ENCODE peak calls at places on chromosome 9, in four cellular contexts. Z, F, L and K are unnamed samples.

GRCh38 chr9:84819446-84819845 is 149.9 kb downstream of the NTRK2 start:
- DNase-seq in Z (no peak), F (no peak), L (no peak), K (no peak)

GRCh38 chr9:115189686-115190085 is 71.7 kb upstream of the TNC start:
- DNase-seq in L (no peak), Z (no peak), F (no peak), K (no peak)

GRCh38 chr9:20252778-20253177 is 369.5 kb downstream of the MLLT3 start:
- DNase-seq in Z (no peak), L (no peak), F (no peak), K (no peak)

GRCh38 chr9:124491049-124491975 is 15.9 kb downstream of the NR5A1 start:
- DNase-seq in L (no peak), Z (no peak), F (no peak), K (no peak)

GRCh38 chr9:83669067-83669466 is 38.7 kb downstream of the UBQLN1 start:
- DNase-seq in Z (no peak), L (no peak), F (no peak), K (no peak)

GRCh38 chr9:100098241-100098886 is 436 bp downstream of the ERP44 start:
- DNase-seq in F (peak), L (peak), Z (peak), K (peak)

GRCh38 chr9:71858812-71859211 is 52.2 kb downstream of the ABHD17B start:
- DNase-seq in F (no peak), L (no peak), Z (no peak), K (no peak)

GRCh38 chr9:14018061-14018460 is 295.9 kb downstream of the NFIB start:
- DNase-seq in Z (no peak), F (no peak), L (peak), K (no peak)

GRCh38 chr9:110615526-110615925 is 36.0 kb upstream of the SVEP1 start:
- DNase-seq in F (no peak), Z (no peak), L (peak), K (no peak)

GRCh38 chr9:76655121-76655531 is 109.1 kb upstream of the PCA3 start:
- DNase-seq in Z (no peak), F (no peak), L (peak), K (no peak)

GRCh38 chr9:98117984-98118639 is 910 bp downstream of the TRIM14 start:
- DNase-seq in Z (peak), F (no peak), L (peak), K (no peak)

DNA sequence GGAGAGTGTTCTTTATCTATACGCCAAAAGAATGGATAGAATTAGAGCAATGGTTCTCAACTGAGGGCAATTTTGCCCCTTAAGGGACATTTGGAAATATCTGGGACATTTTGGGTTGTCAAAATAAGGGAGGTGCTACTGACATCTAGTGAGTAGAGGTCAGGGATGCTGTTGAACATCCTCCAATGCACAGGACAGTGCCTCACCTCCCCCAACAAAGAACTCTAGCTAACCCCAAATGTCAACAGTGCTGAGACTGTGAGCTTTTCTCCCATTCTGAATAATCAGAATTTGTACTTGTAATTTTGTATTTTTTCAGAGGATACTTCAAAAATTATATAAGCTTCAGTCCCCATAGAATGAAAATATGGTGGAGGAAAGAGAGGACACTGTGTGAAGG is 8.6 kb upstream of the SMC5 start:
- DNase-seq in Z (no peak), F (no peak), L (no peak), K (no peak)
- TF ChIP-seq CTCF in Z (no peak), F (no peak), L (no peak), K (no peak)

GRCh38 chr9:136110082-136111061 is 8.3 kb downstream of the TMEM250 start:
- DNase-seq in L (peak), Z (no peak), F (no peak), K (no peak)
- TF ChIP-seq CTCF in L (peak), Z (no peak), F (no peak), K (no peak)

GRCh38 chr9:131641618-131642495 is 96.5 kb downstream of the PRRT1B start:
- DNase-seq in Z (no peak), F (no peak), L (peak), K (no peak)
- TF ChIP-seq CTCF in Z (no peak), F (no peak), L (no peak), K (no peak)

DNA sequence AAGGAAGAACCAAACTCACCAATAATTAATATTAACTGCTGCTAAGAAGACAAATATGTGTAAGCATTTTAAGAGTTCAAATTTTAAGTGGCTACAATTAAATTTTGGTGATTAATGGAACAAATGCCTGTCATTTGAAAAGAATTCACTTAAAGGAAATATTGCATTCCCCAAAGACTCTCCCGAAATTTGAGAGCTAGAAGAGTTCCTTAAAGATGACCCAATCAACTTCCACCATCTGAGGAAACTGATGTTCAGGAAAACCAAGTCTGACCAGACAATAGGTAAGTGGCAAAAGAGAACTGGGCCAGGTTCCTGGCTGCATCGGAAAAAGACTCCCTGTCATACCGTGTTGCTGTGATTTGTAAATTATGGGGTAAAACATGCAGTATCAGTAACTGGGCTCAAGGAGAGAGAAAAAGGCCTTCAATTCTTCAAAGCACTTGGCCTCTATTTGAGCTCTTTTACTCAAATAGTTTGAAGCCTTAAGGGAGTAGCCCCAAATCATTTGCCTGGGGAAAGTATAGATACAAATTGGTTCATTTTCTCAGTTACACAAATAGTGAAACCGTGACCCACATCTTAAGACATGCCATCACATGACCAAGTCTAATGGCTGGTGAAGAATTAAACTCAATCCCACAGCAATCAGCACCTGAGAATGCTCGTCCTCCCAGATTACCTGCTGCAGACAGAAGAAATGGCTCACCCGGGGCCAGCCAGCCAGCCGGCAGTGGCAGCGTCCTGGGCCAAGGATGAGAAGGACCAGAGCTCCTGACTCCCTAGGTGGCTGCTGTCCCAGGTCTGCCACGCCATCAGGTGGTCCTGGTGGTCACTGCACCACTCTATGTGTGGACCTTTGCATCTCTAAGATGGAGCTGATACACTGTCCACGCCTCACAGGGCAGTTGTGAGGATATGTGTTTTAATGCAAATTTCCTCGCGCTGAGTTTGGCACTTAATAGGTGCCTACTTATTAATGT is 162.9 kb downstream of the TTLL11 start:
- DNase-seq in F (no peak), Z (no peak), L (no peak), K (no peak)
- TF ChIP-seq CTCF in F (no peak), Z (no peak), L (no peak), K (no peak)

GRCh38 chr9:79687131-79687447 is 115.3 kb downstream of the TLE4 start:
- DNase-seq in F (no peak), L (no peak), Z (no peak), K (no peak)

GRCh38 chr9:79688363-79688762 is 116.6 kb downstream of the TLE4 start:
- DNase-seq in L (no peak), F (no peak), Z (no peak), K (no peak)

GRCh38 chr9:79685576-79685975 is 113.8 kb downstream of the TLE4 start:
- DNase-seq in F (no peak), L (no peak), Z (no peak), K (no peak)

GRCh38 chr9:79684711-79685575 is 113.2 kb downstream of the TLE4 start:
- DNase-seq in Z (no peak), F (no peak), L (no peak), K (no peak)

DNA sequence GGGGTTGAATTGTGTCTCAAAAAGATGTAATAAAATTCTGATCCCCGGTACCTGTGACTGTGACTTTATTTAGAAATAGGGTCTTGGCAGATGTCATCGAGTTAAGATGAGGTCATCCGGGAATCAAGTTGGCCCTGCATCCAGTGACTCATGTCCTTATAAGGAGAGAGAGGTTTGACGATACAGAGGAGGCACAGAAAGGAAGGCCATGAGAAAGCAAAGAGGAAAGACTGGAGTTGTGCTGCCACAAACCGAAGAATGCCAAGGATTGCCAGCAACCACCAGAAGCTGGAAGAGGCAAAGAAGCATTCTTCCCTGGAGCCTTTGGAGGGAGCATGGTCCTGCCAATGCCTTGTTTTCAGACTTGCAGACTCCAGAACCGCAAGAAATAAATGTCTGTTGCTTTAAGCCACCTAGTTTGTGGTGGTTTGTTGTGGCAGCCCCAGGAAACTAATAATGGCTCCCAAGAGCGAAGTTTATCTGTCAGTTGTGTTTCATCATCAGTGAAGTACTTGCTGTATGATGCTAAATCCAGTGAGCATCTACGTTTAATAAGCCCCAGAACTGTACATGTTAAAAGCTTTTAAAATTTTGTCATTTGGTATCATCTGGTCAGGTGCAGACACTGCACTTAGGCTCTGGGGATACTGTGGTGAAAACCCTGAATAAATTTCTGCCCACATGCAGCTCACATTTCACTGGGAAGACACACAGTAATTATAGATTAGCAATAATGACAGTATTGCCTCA is 114.8 kb downstream of the TLE4 start:
- DNase-seq in F (no peak), L (peak), Z (no peak), K (no peak)
- TF ChIP-seq CTCF in F (no peak), L (no peak), Z (no peak), K (no peak)

DNA sequence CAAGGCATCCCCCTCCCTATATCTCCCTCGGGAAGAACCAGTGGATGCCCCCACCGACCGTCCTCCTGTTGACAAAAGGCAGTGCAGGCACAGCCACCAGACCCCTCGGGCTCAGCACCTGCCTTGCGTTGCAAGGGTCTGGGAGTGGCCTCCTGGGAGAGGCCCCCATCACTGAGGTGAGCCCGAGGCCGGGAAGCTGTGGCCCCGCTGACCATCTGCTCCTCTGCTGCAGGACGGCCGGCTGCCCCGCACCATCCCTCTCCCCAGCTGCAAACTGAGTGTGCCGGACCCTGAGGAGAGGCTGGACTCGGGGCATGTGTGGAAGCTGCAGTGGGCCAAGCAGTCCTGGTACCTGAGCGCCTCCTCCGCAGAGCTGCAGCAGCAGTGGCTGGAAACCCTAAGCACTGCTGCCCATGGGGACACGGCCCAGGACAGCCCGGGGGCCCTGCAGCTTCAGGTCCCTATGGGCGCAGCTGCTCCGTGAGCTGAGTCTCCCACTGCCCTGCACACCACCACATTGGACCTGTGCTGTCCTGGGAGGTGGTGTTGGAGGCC is 23.3 kb upstream of the SUSD3 start:
- DNase-seq in F (no peak), L (no peak), Z (no peak), K (no peak)
- TF ChIP-seq CTCF in F (no peak), L (no peak), Z (no peak), K (no peak)

GRCh38 chr9:122463828-122464632 is 13.7 kb downstream of the OR1J1 start:
- DNase-seq in F (no peak), L (no peak), Z (no peak), K (no peak)
- TF ChIP-seq CTCF in F (no peak), L (peak), Z (no peak), K (no peak)

GRCh38 chr9:35733109-35733541 is 659 bp downstream of the CREB3 start:
- DNase-seq in L (peak), F (no peak), Z (no peak), K (no peak)
- TF ChIP-seq CTCF in L (no peak), F (no peak), Z (no peak), K (no peak)